ENCODE peak calls at places on chromosomes 16 and 17, in five cellular contexts. One of them, this sample, is unnamed.

GRCh38 chr16:30786115-30786935 is 680 bp downstream of the ZNF629 start:
- DNase-seq in KBM-7: no peak
- DNase-seq in lung: no peak
- DNase-seq in NCI-H1436: no peak
- DNase-seq in stimulated activated CD8-positive, alpha-beta memory T cell treated with anti-CD3 and anti-CD28 coated beads, Interleukin-7, amount 100 ng/mL, for 1 hour: no peak
- DNase-seq in this sample: no peak

GRCh38 chr16:68216240-68216639 is 19.7 kb downstream of the ESRP2 start:
- DNase-seq in KBM-7: no peak
- DNase-seq in lung: no peak
- DNase-seq in NCI-H1436: no peak
- DNase-seq in stimulated activated CD8-positive, alpha-beta memory T cell treated with anti-CD3 and anti-CD28 coated beads, Interleukin-7, amount 100 ng/mL, for 1 hour: no peak
- DNase-seq in this sample: no peak

GRCh38 chr16:54928421-54929089 is 2.1 kb upstream of the IRX5 start:
- DNase-seq in KBM-7: peak; percentile 76
- DNase-seq in lung: peak; percentile 75
- DNase-seq in NCI-H1436: peak; percentile 76
- DNase-seq in stimulated activated CD8-positive, alpha-beta memory T cell treated with anti-CD3 and anti-CD28 coated beads, Interleukin-7, amount 100 ng/mL, for 1 hour: no peak
- DNase-seq in this sample: peak; percentile 85

GRCh38 chr17:65177901-65178300 is 40.7 kb downstream of the RGS9 start:
- DNase-seq in KBM-7: peak; percentile 40
- DNase-seq in lung: no peak
- DNase-seq in NCI-H1436: no peak
- DNase-seq in stimulated activated CD8-positive, alpha-beta memory T cell treated with anti-CD3 and anti-CD28 coated beads, Interleukin-7, amount 100 ng/mL, for 1 hour: no peak
- DNase-seq in this sample: no peak

GRCh38 chr16:56202036-56202435 is 10.7 kb downstream of the GNAO1 start:
- DNase-seq in KBM-7: no peak
- DNase-seq in lung: no peak
- DNase-seq in NCI-H1436: no peak
- DNase-seq in stimulated activated CD8-positive, alpha-beta memory T cell treated with anti-CD3 and anti-CD28 coated beads, Interleukin-7, amount 100 ng/mL, for 1 hour: no peak
- DNase-seq in this sample: peak; percentile 67

GRCh38 chr17:18988546-18989173 is 15.9 kb downstream of the FAM83G start:
- DNase-seq in KBM-7: no peak
- DNase-seq in lung: no peak
- DNase-seq in NCI-H1436: no peak
- DNase-seq in stimulated activated CD8-positive, alpha-beta memory T cell treated with anti-CD3 and anti-CD28 coated beads, Interleukin-7, amount 100 ng/mL, for 1 hour: no peak
- DNase-seq in this sample: no peak

GRCh38 chr16:80837421-80838263 is 33.2 kb upstream of the CDYL2 start:
- DNase-seq in KBM-7: no peak
- DNase-seq in lung: no peak
- DNase-seq in NCI-H1436: no peak
- DNase-seq in stimulated activated CD8-positive, alpha-beta memory T cell treated with anti-CD3 and anti-CD28 coated beads, Interleukin-7, amount 100 ng/mL, for 1 hour: no peak
- DNase-seq in this sample: no peak

GRCh38 chr16:17483266-17483864 is 12.6 kb upstream of the XYLT1 start:
- DNase-seq in KBM-7: no peak
- DNase-seq in lung: no peak
- DNase-seq in NCI-H1436: no peak
- DNase-seq in stimulated activated CD8-positive, alpha-beta memory T cell treated with anti-CD3 and anti-CD28 coated beads, Interleukin-7, amount 100 ng/mL, for 1 hour: no peak
- DNase-seq in this sample: no peak

GRCh38 chr17:68101992-68102758 is 66.6 kb downstream of the KPNA2 start:
- DNase-seq in KBM-7: peak; percentile 31
- DNase-seq in lung: peak; percentile 42
- DNase-seq in NCI-H1436: no peak
- DNase-seq in stimulated activated CD8-positive, alpha-beta memory T cell treated with anti-CD3 and anti-CD28 coated beads, Interleukin-7, amount 100 ng/mL, for 1 hour: no peak
- DNase-seq in this sample: peak; percentile 23

GRCh38 chr16:3953728-3954410 is 73.4 kb upstream of the CREBBP start:
- DNase-seq in KBM-7: no peak
- DNase-seq in lung: no peak
- DNase-seq in NCI-H1436: no peak
- DNase-seq in stimulated activated CD8-positive, alpha-beta memory T cell treated with anti-CD3 and anti-CD28 coated beads, Interleukin-7, amount 100 ng/mL, for 1 hour: no peak
- DNase-seq in this sample: no peak

GRCh38 chr17:17922198-17922901 is 49.9 kb downstream of the TOM1L2 start:
- DNase-seq in KBM-7: no peak
- DNase-seq in lung: no peak
- DNase-seq in NCI-H1436: no peak
- DNase-seq in stimulated activated CD8-positive, alpha-beta memory T cell treated with anti-CD3 and anti-CD28 coated beads, Interleukin-7, amount 100 ng/mL, for 1 hour: no peak
- DNase-seq in this sample: no peak

GRCh38 chr16:14286381-14287230 is 215.5 kb downstream of the MRTFB start:
- DNase-seq in KBM-7: no peak
- DNase-seq in lung: no peak
- DNase-seq in NCI-H1436: no peak
- DNase-seq in stimulated activated CD8-positive, alpha-beta memory T cell treated with anti-CD3 and anti-CD28 coated beads, Interleukin-7, amount 100 ng/mL, for 1 hour: no peak
- DNase-seq in this sample: peak; percentile 69

GRCh38 chr17:66711936-66712335 is 123.0 kb upstream of the CACNG5 start:
- DNase-seq in KBM-7: no peak
- DNase-seq in lung: peak; percentile 61
- DNase-seq in NCI-H1436: peak; percentile 28
- DNase-seq in stimulated activated CD8-positive, alpha-beta memory T cell treated with anti-CD3 and anti-CD28 coated beads, Interleukin-7, amount 100 ng/mL, for 1 hour: no peak
- DNase-seq in this sample: peak; percentile 58

GRCh38 chr16:68234188-68235104 is 1.5 kb downstream of the ESRP2 start:
- DNase-seq in KBM-7: peak; percentile 38
- DNase-seq in lung: peak; percentile 97
- DNase-seq in NCI-H1436: peak; percentile 11
- DNase-seq in stimulated activated CD8-positive, alpha-beta memory T cell treated with anti-CD3 and anti-CD28 coated beads, Interleukin-7, amount 100 ng/mL, for 1 hour: no peak
- DNase-seq in this sample: peak; percentile 85

This sample was measured in RPMI8226.